ENCODE peak calls at places on chromosomes 12 and 14, in eight cellular contexts. One of them, this sample, is unnamed.

GRCh38 chr12:76520348-76520747 is 39.2 kb downstream of the OSBPL8 start:
- DNase-seq in cardiac muscle cell: no peak
- DNase-seq in mammary epithelial cell: no peak
- DNase-seq in SK-N-SH: no peak
- DNase-seq in K562: no peak
- DNase-seq in body of pancreas: no peak
- DNase-seq in tibial artery: no peak
- DNase-seq in breast epithelium: no peak
- DNase-seq in this sample: no peak

GRCh38 chr14:89673499-89674225 is 256.6 kb upstream of the FOXN3 start:
- DNase-seq in mammary epithelial cell: no peak
- DNase-seq in SK-N-SH: no peak
- DNase-seq in cardiac muscle cell: peak; percentile 34
- DNase-seq in tibial artery: no peak
- DNase-seq in breast epithelium: no peak
- DNase-seq in K562: no peak
- DNase-seq in body of pancreas: no peak
- DNase-seq in this sample: no peak

GRCh38 chr12:57063991-57064725 is 14.2 kb upstream of the MYO1A start:
- DNase-seq in mammary epithelial cell: peak; percentile 21
- DNase-seq in K562: no peak
- DNase-seq in tibial artery: no peak
- DNase-seq in SK-N-SH: no peak
- DNase-seq in cardiac muscle cell: no peak
- DNase-seq in breast epithelium: no peak
- DNase-seq in body of pancreas: no peak
- DNase-seq in this sample: no peak

GRCh38 chr12:42086021-42086420 is 58.7 kb downstream of the GXYLT1 start:
- DNase-seq in tibial artery: no peak
- DNase-seq in K562: peak; percentile 21
- DNase-seq in body of pancreas: no peak
- DNase-seq in breast epithelium: no peak
- DNase-seq in mammary epithelial cell: no peak
- DNase-seq in SK-N-SH: no peak
- DNase-seq in cardiac muscle cell: peak; percentile 63
- DNase-seq in this sample: no peak

GRCh38 chr12:57381693-57382220 is 49.1 kb downstream of the R3HDM2 start:
- DNase-seq in mammary epithelial cell: no peak
- DNase-seq in K562: no peak
- DNase-seq in body of pancreas: no peak
- DNase-seq in SK-N-SH: no peak
- DNase-seq in breast epithelium: no peak
- DNase-seq in tibial artery: no peak
- DNase-seq in cardiac muscle cell: no peak
- DNase-seq in this sample: no peak

GRCh38 chr14:59728294-59728693 is 142.3 kb downstream of the RTN1 start:
- DNase-seq in K562: no peak
- DNase-seq in mammary epithelial cell: no peak
- DNase-seq in breast epithelium: no peak
- DNase-seq in tibial artery: no peak
- DNase-seq in body of pancreas: no peak
- DNase-seq in SK-N-SH: peak; percentile 58
- DNase-seq in cardiac muscle cell: no peak
- DNase-seq in this sample: no peak

GRCh38 chr12:13124661-13125505 is 21.4 kb upstream of the GSG1 start:
- DNase-seq in mammary epithelial cell: no peak
- DNase-seq in cardiac muscle cell: peak; percentile 84
- DNase-seq in body of pancreas: no peak
- DNase-seq in breast epithelium: no peak
- DNase-seq in SK-N-SH: no peak
- DNase-seq in tibial artery: no peak
- DNase-seq in K562: no peak
- DNase-seq in this sample: no peak

GRCh38 chr12:86186449-86186848 is 69.7 kb downstream of the MGAT4C start:
- DNase-seq in cardiac muscle cell: peak; percentile 15
- DNase-seq in mammary epithelial cell: peak; percentile 2
- DNase-seq in breast epithelium: no peak
- DNase-seq in K562: no peak
- DNase-seq in SK-N-SH: no peak
- DNase-seq in body of pancreas: no peak
- DNase-seq in tibial artery: no peak
- DNase-seq in this sample: no peak

GRCh38 chr12:105393586-105393985 is 63.1 kb downstream of the C12orf75 start:
- DNase-seq in mammary epithelial cell: no peak
- DNase-seq in cardiac muscle cell: peak; percentile 54
- DNase-seq in body of pancreas: no peak
- DNase-seq in breast epithelium: no peak
- DNase-seq in tibial artery: no peak
- DNase-seq in SK-N-SH: no peak
- DNase-seq in K562: no peak
- DNase-seq in this sample: no peak

GRCh38 chr12:67792185-67792584 is 143.6 kb downstream of the DYRK2 start:
- DNase-seq in cardiac muscle cell: no peak
- DNase-seq in breast epithelium: no peak
- DNase-seq in mammary epithelial cell: no peak
- DNase-seq in K562: no peak
- DNase-seq in tibial artery: no peak
- DNase-seq in SK-N-SH: no peak
- DNase-seq in body of pancreas: peak; percentile 85
- DNase-seq in this sample: no peak

GRCh38 chr14:24900281-24900868 is 149.6 kb downstream of the STXBP6 start:
- DNase-seq in breast epithelium: no peak
- DNase-seq in mammary epithelial cell: no peak
- DNase-seq in cardiac muscle cell: peak; percentile 65
- DNase-seq in body of pancreas: no peak
- DNase-seq in K562: no peak
- DNase-seq in SK-N-SH: no peak
- DNase-seq in tibial artery: no peak
- DNase-seq in this sample: no peak

GRCh38 chr14:21385170-21385904 is 1.5 kb upstream of the SUPT16H start:
- DNase-seq in SK-N-SH: no peak
- DNase-seq in cardiac muscle cell: no peak
- DNase-seq in tibial artery: no peak
- DNase-seq in mammary epithelial cell: no peak
- DNase-seq in K562: peak; percentile 19
- DNase-seq in body of pancreas: no peak
- DNase-seq in breast epithelium: no peak
- DNase-seq in this sample: no peak

GRCh38 chr14:83638725-83639124 is 1891.2 kb upstream of the FLRT2 start:
- DNase-seq in body of pancreas: no peak
- DNase-seq in K562: no peak
- DNase-seq in mammary epithelial cell: no peak
- DNase-seq in tibial artery: no peak
- DNase-seq in SK-N-SH: no peak
- DNase-seq in breast epithelium: no peak
- DNase-seq in cardiac muscle cell: no peak
- DNase-seq in this sample: no peak

GRCh38 chr14:54148251-54148650 is 191.6 kb upstream of the BMP4 start:
- DNase-seq in mammary epithelial cell: no peak
- DNase-seq in SK-N-SH: no peak
- DNase-seq in cardiac muscle cell: no peak
- DNase-seq in body of pancreas: no peak
- DNase-seq in breast epithelium: no peak
- DNase-seq in tibial artery: no peak
- DNase-seq in K562: no peak
- DNase-seq in this sample: no peak

GRCh38 chr12:1531654-1532366 is 62.6 kb downstream of the FBXL14 start:
- DNase-seq in tibial artery: no peak
- DNase-seq in cardiac muscle cell: no peak
- DNase-seq in body of pancreas: no peak
- DNase-seq in K562: no peak
- DNase-seq in mammary epithelial cell: no peak
- DNase-seq in SK-N-SH: no peak
- DNase-seq in breast epithelium: peak; percentile 44
- DNase-seq in this sample: no peak

GRCh38 chr14:33848706-33849454 is 102.0 kb downstream of the EGLN3 start:
- DNase-seq in tibial artery: no peak
- DNase-seq in mammary epithelial cell: peak; percentile 63
- DNase-seq in K562: peak; percentile 71
- DNase-seq in breast epithelium: no peak
- DNase-seq in SK-N-SH: peak; percentile 50
- DNase-seq in cardiac muscle cell: peak; percentile 77
- DNase-seq in body of pancreas: peak; percentile 72
- DNase-seq in this sample: peak; percentile 89

GRCh38 chr14:41607966-41608663 is 1.4 kb downstream of the LRFN5 start:
- DNase-seq in breast epithelium: no peak
- DNase-seq in mammary epithelial cell: no peak
- DNase-seq in tibial artery: no peak
- DNase-seq in SK-N-SH: no peak
- DNase-seq in K562: no peak
- DNase-seq in body of pancreas: no peak
- DNase-seq in cardiac muscle cell: no peak
- DNase-seq in this sample: peak; percentile 39

GRCh38 chr12:80230068-80230467 is 130.7 kb downstream of the OTOGL start:
- DNase-seq in mammary epithelial cell: no peak
- DNase-seq in K562: no peak
- DNase-seq in tibial artery: no peak
- DNase-seq in body of pancreas: no peak
- DNase-seq in SK-N-SH: no peak
- DNase-seq in breast epithelium: no peak
- DNase-seq in cardiac muscle cell: no peak
- DNase-seq in this sample: no peak

GRCh38 chr12:88207921-88208640 is 66.0 kb downstream of the TMTC3 start:
- DNase-seq in mammary epithelial cell: peak; percentile 29
- DNase-seq in cardiac muscle cell: peak; percentile 86
- DNase-seq in breast epithelium: no peak
- DNase-seq in tibial artery: peak; percentile 49
- DNase-seq in K562: no peak
- DNase-seq in body of pancreas: no peak
- DNase-seq in SK-N-SH: no peak
- DNase-seq in this sample: no peak

GRCh38 chr14:26206640-26207039 is 391.2 kb downstream of the NOVA1 start:
- DNase-seq in mammary epithelial cell: no peak
- DNase-seq in SK-N-SH: no peak
- DNase-seq in K562: no peak
- DNase-seq in breast epithelium: no peak
- DNase-seq in cardiac muscle cell: no peak
- DNase-seq in tibial artery: no peak
- DNase-seq in body of pancreas: no peak
- DNase-seq in this sample: no peak
- TF ChIP-seq CTCF in mammary epithelial cell: no peak
- TF ChIP-seq CTCF in SK-N-SH: peak; percentile 15
- TF ChIP-seq CTCF in K562: no peak
- TF ChIP-seq CTCF in breast epithelium: no peak
- TF ChIP-seq CTCF in cardiac muscle cell: no peak
- TF ChIP-seq CTCF in tibial artery: no peak
- TF ChIP-seq CTCF in body of pancreas: no peak
- TF ChIP-seq CTCF in this sample: no peak

DNA sequence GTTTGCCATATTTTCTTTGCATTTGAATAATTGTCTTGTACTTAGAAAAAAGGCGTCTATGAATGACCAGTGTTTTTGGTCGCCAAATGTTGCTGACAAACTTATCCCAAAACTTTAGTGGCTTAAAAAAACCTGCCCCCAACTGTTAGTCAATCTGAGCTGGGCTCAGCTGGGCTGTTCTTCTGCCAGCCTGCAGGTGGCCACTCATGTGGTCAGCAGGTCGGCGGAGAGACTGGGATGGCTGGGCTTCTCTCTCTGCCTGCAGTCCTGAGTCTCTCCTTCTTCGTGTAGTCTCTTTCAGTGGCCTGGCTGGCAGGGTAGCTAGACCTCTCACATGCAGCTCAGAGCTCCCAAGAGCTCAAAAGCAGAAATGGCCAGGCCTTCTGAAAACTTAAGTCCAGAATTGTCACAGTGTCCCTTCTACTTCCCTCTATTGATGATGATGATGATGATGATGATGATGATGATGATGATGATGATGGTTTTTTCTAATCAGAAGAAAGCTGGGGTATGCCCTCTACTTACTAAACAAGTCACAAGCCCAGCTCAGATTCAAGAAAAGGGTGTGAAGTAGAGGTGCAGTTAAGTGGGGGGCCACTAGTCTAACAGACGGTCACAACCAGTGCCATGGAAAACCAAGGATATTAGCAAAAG is 87.9 kb downstream of the PTPN11 start:
- DNase-seq in mammary epithelial cell: no peak
- DNase-seq in K562: peak; percentile 7
- DNase-seq in cardiac muscle cell: no peak
- DNase-seq in body of pancreas: no peak
- DNase-seq in tibial artery: no peak
- DNase-seq in SK-N-SH: no peak
- DNase-seq in breast epithelium: no peak
- DNase-seq in this sample: no peak
- H3K36me3 ChIP-seq in mammary epithelial cell: peaks cover 11% of the 10 kb centered on the region
- H3K36me3 ChIP-seq in K562: peaks cover 66% of the 10 kb centered on the region
- H3K36me3 ChIP-seq in cardiac muscle cell: peaks cover 28% of the 10 kb centered on the region
- H3K36me3 ChIP-seq in body of pancreas: peaks cover 14% of the 10 kb centered on the region
- H3K36me3 ChIP-seq in tibial artery: peaks cover 61% of the 10 kb centered on the region
- H3K36me3 ChIP-seq in SK-N-SH: peaks cover 55% of the 10 kb centered on the region
- H3K36me3 ChIP-seq in breast epithelium: peaks cover 3% of the 10 kb centered on the region
- H3K36me3 ChIP-seq in this sample: peaks cover 8% of the 10 kb centered on the region

DNA sequence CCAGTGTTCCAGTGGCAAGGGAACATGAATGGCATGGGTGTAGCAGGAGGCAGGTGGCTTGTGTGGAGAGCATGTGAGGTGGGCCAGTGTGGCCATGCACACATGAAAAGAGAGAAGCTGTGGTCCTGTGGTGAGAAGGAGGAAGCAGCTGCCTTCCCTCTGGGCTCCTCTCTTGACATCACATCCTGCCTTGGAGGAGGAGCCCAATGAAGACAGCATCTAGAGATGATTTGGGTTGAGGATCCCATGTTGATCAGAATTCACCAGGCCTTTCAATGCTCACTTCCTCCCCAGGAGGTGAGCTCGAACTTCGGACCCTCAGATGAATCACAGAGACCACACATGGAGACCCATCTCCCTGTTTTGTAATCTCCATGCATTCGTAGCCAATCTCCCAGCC is 82.6 kb downstream of the LRRC74A start:
- DNase-seq in K562: no peak
- DNase-seq in body of pancreas: no peak
- DNase-seq in mammary epithelial cell: no peak
- DNase-seq in SK-N-SH: no peak
- DNase-seq in breast epithelium: no peak
- DNase-seq in tibial artery: no peak
- DNase-seq in cardiac muscle cell: no peak
- DNase-seq in this sample: no peak
- H3K4me1 ChIP-seq in K562: no peaks in the 10 kb centered on the region
- H3K4me1 ChIP-seq in body of pancreas: peaks cover 14% of the 10 kb centered on the region
- H3K4me1 ChIP-seq in mammary epithelial cell: peaks cover 33% of the 10 kb centered on the region
- H3K4me1 ChIP-seq in SK-N-SH: peaks cover 27% of the 10 kb centered on the region
- H3K4me1 ChIP-seq in breast epithelium: peaks cover 10% of the 10 kb centered on the region
- H3K4me1 ChIP-seq in tibial artery: peaks cover 32% of the 10 kb centered on the region
- H3K4me1 ChIP-seq in cardiac muscle cell: peaks cover 3% of the 10 kb centered on the region
- H3K4me1 ChIP-seq in this sample: peaks cover 8% of the 10 kb centered on the region

DNA sequence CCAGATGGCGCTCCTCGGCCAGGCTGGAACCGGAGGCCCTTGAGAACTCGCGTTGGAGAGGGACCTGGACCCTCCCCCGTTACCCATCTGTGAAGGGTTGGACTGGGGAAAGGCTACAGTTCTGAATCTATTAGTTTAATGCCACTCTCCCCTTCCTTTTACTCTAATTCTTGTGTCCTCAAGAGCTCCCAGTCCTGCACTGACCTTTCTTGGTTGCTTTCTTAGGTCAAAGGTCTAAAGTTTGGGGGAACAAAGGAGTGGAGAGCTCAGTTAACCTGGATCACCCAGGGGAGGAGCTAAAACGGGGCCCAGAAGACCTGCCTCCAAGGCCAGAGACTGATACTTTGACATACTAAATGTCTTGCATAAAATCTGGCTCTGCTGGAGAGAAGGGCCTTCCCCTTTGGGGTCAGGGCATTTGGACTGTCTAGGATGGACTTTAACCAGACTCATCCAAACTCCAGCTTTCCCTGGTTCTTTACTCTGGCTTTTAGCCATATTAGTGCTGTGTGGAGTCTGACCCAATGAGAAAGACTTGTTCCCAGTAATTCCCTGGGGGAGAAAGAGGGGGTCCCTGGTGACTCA is 923 bp upstream of the MLF2 start:
- DNase-seq in body of pancreas: peak; percentile 26
- DNase-seq in mammary epithelial cell: no peak
- DNase-seq in cardiac muscle cell: no peak
- DNase-seq in tibial artery: no peak
- DNase-seq in SK-N-SH: no peak
- DNase-seq in K562: peak; percentile 44
- DNase-seq in breast epithelium: no peak
- DNase-seq in this sample: no peak
- TF ChIP-seq CTCF in body of pancreas: no peak
- TF ChIP-seq CTCF in mammary epithelial cell: no peak
- TF ChIP-seq CTCF in cardiac muscle cell: peak; percentile 98
- TF ChIP-seq CTCF in tibial artery: peak; percentile 97
- TF ChIP-seq CTCF in SK-N-SH: peak; percentile 97
- TF ChIP-seq CTCF in K562: no peak
- TF ChIP-seq CTCF in breast epithelium: no peak
- TF ChIP-seq CTCF in this sample: no peak